ENCODE peak calls at places on chromosome 11, in five cellular contexts. One of them, this sample, is unnamed.
A peak's percentile ranks its signal among the peaks of the same experiment; 100 is the strongest.

GRCh38 chr11:103055174-103055890 is 36.6 kb downstream of the DCUN1D5 start:
- DNase-seq in transverse colon: no peak
- DNase-seq in neuronal stem cell: peak; percentile 3
- DNase-seq in neural progenitor cell: peak; percentile 61
- DNase-seq in Peyer's patch: no peak
- DNase-seq in this sample: no peak

GRCh38 chr11:133903875-133904817 is 52.6 kb downstream of the IGSF9B start:
- DNase-seq in transverse colon: no peak
- DNase-seq in neuronal stem cell: no peak
- DNase-seq in neural progenitor cell: no peak
- DNase-seq in Peyer's patch: peak; percentile 13
- DNase-seq in this sample: no peak

GRCh38 chr11:62842171-62842717 is 2.9 kb upstream of the WDR74 start:
- DNase-seq in transverse colon: peak; percentile 38
- DNase-seq in neuronal stem cell: no peak
- DNase-seq in neural progenitor cell: no peak
- DNase-seq in Peyer's patch: peak; percentile 76
- DNase-seq in this sample: peak; percentile 48

GRCh38 chr11:30741039-30741550 is 154.9 kb upstream of the MPPED2 start:
- DNase-seq in transverse colon: peak; percentile 29
- DNase-seq in neuronal stem cell: no peak
- DNase-seq in neural progenitor cell: no peak
- DNase-seq in Peyer's patch: no peak
- DNase-seq in this sample: no peak

GRCh38 chr11:44095506-44096359 is at the start of gene EXT2:
- DNase-seq in transverse colon: peak; percentile 91
- DNase-seq in neuronal stem cell: peak; percentile 85
- DNase-seq in neural progenitor cell: peak; percentile 93
- DNase-seq in Peyer's patch: peak; percentile 95
- DNase-seq in this sample: peak; percentile 91

GRCh38 chr11:20110908-20111669 is 49.2 kb downstream of the DBX1 start:
- DNase-seq in transverse colon: peak; percentile 55
- DNase-seq in neuronal stem cell: peak; percentile 46
- DNase-seq in neural progenitor cell: peak; percentile 76
- DNase-seq in Peyer's patch: peak; percentile 74
- DNase-seq in this sample: peak; percentile 68

GRCh38 chr11:108037636-108038035 is 28.9 kb downstream of the CUL5 start:
- DNase-seq in transverse colon: no peak
- DNase-seq in neuronal stem cell: no peak
- DNase-seq in neural progenitor cell: no peak
- DNase-seq in Peyer's patch: no peak
- DNase-seq in this sample: no peak

GRCh38 chr11:134361241-134361640 is 29.5 kb downstream of the GLB1L2 start:
- DNase-seq in transverse colon: no peak
- DNase-seq in neuronal stem cell: no peak
- DNase-seq in neural progenitor cell: no peak
- DNase-seq in Peyer's patch: no peak
- DNase-seq in this sample: no peak

GRCh38 chr11:34438529-34439507 is at the start of gene CAT:
- DNase-seq in transverse colon: peak; percentile 99
- DNase-seq in neuronal stem cell: peak; percentile 89
- DNase-seq in neural progenitor cell: no peak
- DNase-seq in Peyer's patch: peak; percentile 99
- DNase-seq in this sample: peak; percentile 98

GRCh38 chr11:44793350-44794090 is 66.8 kb downstream of the TSPAN18 start:
- DNase-seq in transverse colon: no peak
- DNase-seq in neuronal stem cell: no peak
- DNase-seq in neural progenitor cell: peak; percentile 63
- DNase-seq in Peyer's patch: no peak
- DNase-seq in this sample: no peak

GRCh38 chr11:84837402-84838069 is 789.6 kb downstream of the DLG2 start:
- DNase-seq in transverse colon: no peak
- DNase-seq in neuronal stem cell: no peak
- DNase-seq in neural progenitor cell: no peak
- DNase-seq in Peyer's patch: no peak
- DNase-seq in this sample: no peak

GRCh38 chr11:69280451-69280850 is 13.5 kb upstream of the MYEOV start:
- DNase-seq in transverse colon: no peak
- DNase-seq in neuronal stem cell: no peak
- DNase-seq in neural progenitor cell: no peak
- DNase-seq in Peyer's patch: no peak
- DNase-seq in this sample: no peak

GRCh38 chr11:93116641-93117577 is 80.9 kb downstream of the SLC36A4 start:
- DNase-seq in transverse colon: peak; percentile 86
- DNase-seq in neuronal stem cell: no peak
- DNase-seq in neural progenitor cell: peak; percentile 52
- DNase-seq in Peyer's patch: peak; percentile 52
- DNase-seq in this sample: no peak

GRCh38 chr11:64339754-64340408 is at the start of gene CCDC88B:
- DNase-seq in transverse colon: peak; percentile 85
- DNase-seq in neuronal stem cell: no peak
- DNase-seq in neural progenitor cell: no peak
- DNase-seq in Peyer's patch: peak; percentile 95
- DNase-seq in this sample: no peak

GRCh38 chr11:2671748-2672147 is 28.0 kb downstream of the KCNQ1OT1 start:
- DNase-seq in transverse colon: no peak
- DNase-seq in neuronal stem cell: no peak
- DNase-seq in neural progenitor cell: no peak
- DNase-seq in Peyer's patch: peak; percentile 27
- DNase-seq in this sample: peak; percentile 5

GRCh38 chr11:119974467-119974866 is 163.4 kb downstream of the TRIM29 start:
- DNase-seq in transverse colon: no peak
- DNase-seq in neuronal stem cell: no peak
- DNase-seq in neural progenitor cell: no peak
- DNase-seq in Peyer's patch: no peak
- DNase-seq in this sample: peak; percentile 41

GRCh38 chr11:60989108-60989650 is 17.7 kb downstream of the CD6 start:
- DNase-seq in transverse colon: no peak
- DNase-seq in neuronal stem cell: no peak
- DNase-seq in neural progenitor cell: no peak
- DNase-seq in Peyer's patch: peak; percentile 68
- DNase-seq in this sample: no peak

GRCh38 chr11:85086511-85087284 is 540.4 kb downstream of the DLG2 start:
- DNase-seq in transverse colon: no peak
- DNase-seq in neuronal stem cell: no peak
- DNase-seq in neural progenitor cell: no peak
- DNase-seq in Peyer's patch: no peak
- DNase-seq in this sample: no peak

GRCh38 chr11:35142481-35143207 is 3.7 kb downstream of the CD44 start:
- DNase-seq in transverse colon: peak; percentile 42
- DNase-seq in neuronal stem cell: no peak
- DNase-seq in neural progenitor cell: peak; percentile 33
- DNase-seq in Peyer's patch: peak; percentile 77
- DNase-seq in this sample: no peak

GRCh38 chr11:78731008-78731407 is 156.3 kb upstream of the NARS2 start:
- DNase-seq in transverse colon: peak; percentile 12
- DNase-seq in neuronal stem cell: no peak
- DNase-seq in neural progenitor cell: no peak
- DNase-seq in Peyer's patch: no peak
- DNase-seq in this sample: no peak

GRCh38 chr11:46916669-46917108 is 1.7 kb downstream of the LRP4 start:
- DNase-seq in transverse colon: peak; percentile 62
- DNase-seq in neuronal stem cell: no peak
- DNase-seq in neural progenitor cell: peak; percentile 85
- DNase-seq in Peyer's patch: peak; percentile 63
- DNase-seq in this sample: peak; percentile 65
- H3K27ac ChIP-seq in transverse colon: peak overlapping the region; percentile 74
- H3K27ac ChIP-seq in neuronal stem cell: peak overlapping the region; percentile 21
- H3K27ac ChIP-seq in neural progenitor cell: no peak overlapping the region
- H3K27ac ChIP-seq in Peyer's patch: peak overlapping the region; percentile 56
- H3K27ac ChIP-seq in this sample: no peak overlapping the region

DNA sequence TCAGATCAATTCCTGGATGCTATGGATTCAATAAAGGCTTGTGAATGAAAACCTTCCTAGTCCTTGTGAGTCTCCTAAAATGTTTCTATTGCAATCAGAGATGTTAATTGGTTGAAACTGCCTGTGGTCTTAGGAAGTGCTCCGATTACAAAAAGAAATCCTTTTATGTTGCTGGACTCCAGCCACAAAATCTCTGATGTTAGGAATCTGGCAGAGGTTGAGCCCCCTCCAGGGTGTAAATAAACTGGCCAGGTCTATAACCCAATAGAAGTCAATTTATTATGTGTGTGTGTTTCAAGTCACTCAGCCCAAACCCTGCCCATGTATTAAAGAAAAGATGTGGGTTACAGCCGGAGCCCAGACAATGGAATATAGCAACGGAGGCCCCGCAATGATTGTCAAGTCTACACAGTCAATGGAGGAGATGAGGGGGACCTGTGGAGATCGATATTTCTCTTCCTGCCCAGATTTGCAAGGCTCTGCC is 218.1 kb upstream of the SORL1-AS1 start:
- DNase-seq in transverse colon: no peak
- DNase-seq in neuronal stem cell: no peak
- DNase-seq in neural progenitor cell: no peak
- DNase-seq in Peyer's patch: no peak
- DNase-seq in this sample: no peak
- H3K27ac ChIP-seq in transverse colon: peak overlapping the region; percentile 68
- H3K27ac ChIP-seq in neuronal stem cell: no peak overlapping the region
- H3K27ac ChIP-seq in neural progenitor cell: no peak overlapping the region
- H3K27ac ChIP-seq in Peyer's patch: no peak overlapping the region
- H3K27ac ChIP-seq in this sample: peak overlapping the region; percentile 69

DNA sequence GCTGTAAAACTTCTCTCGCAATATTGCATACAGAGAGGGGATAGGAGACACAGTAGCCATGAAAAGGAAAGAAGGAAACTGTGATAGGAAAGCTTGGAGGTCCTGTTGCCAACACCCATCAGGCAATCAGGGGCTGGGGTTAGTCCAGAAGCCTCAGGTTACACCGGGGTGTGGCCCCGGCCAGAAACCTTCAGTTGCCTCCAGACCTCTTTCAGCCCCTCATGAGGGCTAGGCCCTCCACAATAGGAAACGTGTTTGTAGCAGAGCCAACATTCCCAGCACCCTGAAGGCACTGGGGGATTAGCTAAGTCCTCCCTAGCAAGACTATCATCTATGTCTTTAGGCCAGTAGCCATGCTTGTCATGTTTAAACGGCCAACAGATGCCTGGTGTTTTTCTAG is 1048.0 kb upstream of the CNTN5 start:
- DNase-seq in transverse colon: no peak
- DNase-seq in neuronal stem cell: no peak
- DNase-seq in neural progenitor cell: no peak
- DNase-seq in Peyer's patch: no peak
- DNase-seq in this sample: no peak
- H3K27ac ChIP-seq in transverse colon: no peak overlapping the region
- H3K27ac ChIP-seq in neuronal stem cell: no peak overlapping the region
- H3K27ac ChIP-seq in neural progenitor cell: no peak overlapping the region
- H3K27ac ChIP-seq in Peyer's patch: no peak overlapping the region
- H3K27ac ChIP-seq in this sample: no peak overlapping the region

GRCh38 chr11:9516113-9516512 is 55.3 kb downstream of the ZNF143 start:
- DNase-seq in transverse colon: no peak
- DNase-seq in neuronal stem cell: no peak
- DNase-seq in neural progenitor cell: no peak
- DNase-seq in Peyer's patch: peak; percentile 71
- DNase-seq in this sample: no peak
- H3K27ac ChIP-seq in transverse colon: no peak overlapping the region
- H3K27ac ChIP-seq in neuronal stem cell: no peak overlapping the region
- H3K27ac ChIP-seq in neural progenitor cell: no peak overlapping the region
- H3K27ac ChIP-seq in Peyer's patch: no peak overlapping the region
- H3K27ac ChIP-seq in this sample: no peak overlapping the region

DNA sequence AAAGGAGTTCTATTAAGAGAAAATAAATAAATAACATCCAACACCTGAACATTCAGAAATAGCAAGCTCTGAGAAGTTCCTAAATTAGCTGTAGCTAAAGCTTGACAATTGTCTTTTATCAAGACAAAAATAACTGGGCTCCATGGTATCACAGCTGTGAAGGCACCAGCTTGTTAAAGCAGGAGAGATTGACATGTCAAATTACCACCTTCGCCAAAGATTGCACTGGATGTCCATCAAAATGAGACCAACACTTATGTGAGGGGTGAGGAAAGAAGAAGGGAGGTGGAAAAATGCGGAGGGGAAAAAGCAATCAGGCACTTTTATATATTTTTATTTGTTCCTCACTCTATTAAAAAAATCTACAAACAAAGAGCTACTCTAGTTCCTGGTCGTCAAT is 1827.5 kb upstream of the RAG2 start:
- DNase-seq in transverse colon: no peak
- DNase-seq in neuronal stem cell: no peak
- DNase-seq in neural progenitor cell: no peak
- DNase-seq in Peyer's patch: no peak
- DNase-seq in this sample: no peak
- H3K27ac ChIP-seq in transverse colon: no peak overlapping the region
- H3K27ac ChIP-seq in neuronal stem cell: no peak overlapping the region
- H3K27ac ChIP-seq in neural progenitor cell: no peak overlapping the region
- H3K27ac ChIP-seq in Peyer's patch: no peak overlapping the region
- H3K27ac ChIP-seq in this sample: no peak overlapping the region